ENCODE peak calls at places on chromosomes 7 and 10, in four cellular contexts. V is left ventricle myocardium inferior, M is prostate gland, Z is sigmoid colon. I is an unnamed sample.

GRCh38 chr7:132750530-132751281 is 174.4 kb upstream of the PLXNA4 start:
- DNase-seq in V (no peak), M (no peak), Z (no peak), I (no peak)

GRCh38 chr10:13351340-13351915 is 3.3 kb upstream of the SEPHS1 start:
- DNase-seq in V (no peak), M (no peak), Z (no peak), I (no peak)

GRCh38 chr7:26284995-26285632 is 6.5 kb upstream of the SNX10 start:
- DNase-seq in V (no peak), M (no peak), Z (no peak), I (no peak)

GRCh38 chr7:48250441-48250951 is 79.2 kb downstream of the ABCA13 start:
- DNase-seq in V (no peak), M (no peak), Z (no peak), I (no peak)

GRCh38 chr7:78734626-78735025 is 718.8 kb downstream of the MAGI2 start:
- DNase-seq in V (no peak), M (no peak), Z (no peak), I (no peak)

GRCh38 chr7:85186521-85187241 is at the start of gene SEMA3D:
- DNase-seq in V (peak; percentile 51), M (peak; percentile 66), Z (peak; percentile 79), I (peak; percentile 86)

GRCh38 chr7:24764972-24765744 is 7.9 kb upstream of the GSDME start:
- DNase-seq in V (no peak), M (no peak), Z (no peak), I (no peak)

GRCh38 chr7:87217983-87218653 is 1.4 kb downstream of the TMEM243 start:
- DNase-seq in V (no peak), M (no peak), Z (no peak), I (no peak)

GRCh38 chr7:80488406-80488805 is 23.5 kb downstream of the GNAT3 start:
- DNase-seq in V (no peak), M (no peak), Z (no peak), I (no peak)

GRCh38 chr7:64574481-64575159 is 11.7 kb upstream of the ZNF680 start:
- DNase-seq in V (peak; percentile 79), M (no peak), Z (no peak), I (no peak)

GRCh38 chr7:15947749-15948148 is 261.3 kb upstream of the MEOX2 start:
- DNase-seq in V (no peak), M (no peak), Z (no peak), I (no peak)

GRCh38 chr7:155297517-155298287 is at the start of gene INSIG1:
- DNase-seq in V (peak; percentile 91), M (peak; percentile 94), Z (peak; percentile 96), I (peak; percentile 91)

GRCh38 chr7:1842321-1843221 is 172.5 kb downstream of the ELFN1 start:
- DNase-seq in V (peak; percentile 10), M (no peak), Z (peak; percentile 54), I (peak; percentile 66)

GRCh38 chr7:27098493-27099223 is 2.9 kb upstream of the HOXA1 start:
- DNase-seq in V (no peak), M (no peak), Z (peak; percentile 86), I (no peak)

GRCh38 chr7:1290262-1291039 is 57.8 kb downstream of the UNCX start:
- DNase-seq in V (no peak), M (peak; percentile 28), Z (no peak), I (no peak)

GRCh38 chr7:36032362-36032818 is 120.7 kb upstream of the EEPD1 start:
- DNase-seq in V (no peak), M (peak; percentile 79), Z (no peak), I (no peak)

GRCh38 chr7:80632819-80633218 is 5.6 kb upstream of the CD36 start:
- DNase-seq in V (no peak), M (no peak), Z (no peak), I (no peak)

DNA sequence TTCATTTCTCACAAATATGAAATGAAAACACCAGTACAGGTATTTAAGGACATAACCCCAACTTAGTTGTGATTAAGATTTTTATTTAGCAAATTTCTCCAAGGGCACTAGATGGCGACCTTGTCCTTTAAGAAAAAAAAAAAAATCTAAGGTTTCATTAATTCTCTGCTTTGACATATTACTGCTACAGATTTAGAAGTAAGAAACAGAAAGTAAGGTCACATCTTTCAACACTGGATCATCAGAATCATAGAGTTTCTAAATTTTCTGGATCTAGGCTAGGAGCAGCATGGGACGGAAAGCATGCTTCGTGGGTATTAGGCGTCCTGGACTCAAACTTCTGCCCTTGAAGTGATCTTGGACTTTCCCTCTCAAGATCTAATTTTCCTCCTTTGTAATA is 85.5 kb upstream of the PRKG1 start:
- DNase-seq in V (no peak), M (no peak), Z (no peak), I (no peak)
- TF ChIP-seq CTCF in V (peak; percentile 55), M (peak; percentile 24), Z (peak; percentile 27), I (peak; percentile 15)

GRCh38 chr7:30169585-30169978 is 34.8 kb downstream of the MTURN start:
- DNase-seq in V (no peak), M (no peak), Z (no peak), I (no peak)

GRCh38 chr7:30166841-30167235 is 32.1 kb downstream of the MTURN start:
- DNase-seq in V (no peak), M (no peak), Z (no peak), I (no peak)

GRCh38 chr7:30166155-30166840 is 31.5 kb downstream of the MTURN start:
- DNase-seq in V (no peak), M (peak; percentile 77), Z (no peak), I (no peak)

GRCh38 chr7:30170460-30171197 is 35.8 kb downstream of the MTURN start:
- DNase-seq in V (no peak), M (no peak), Z (no peak), I (no peak)

DNA sequence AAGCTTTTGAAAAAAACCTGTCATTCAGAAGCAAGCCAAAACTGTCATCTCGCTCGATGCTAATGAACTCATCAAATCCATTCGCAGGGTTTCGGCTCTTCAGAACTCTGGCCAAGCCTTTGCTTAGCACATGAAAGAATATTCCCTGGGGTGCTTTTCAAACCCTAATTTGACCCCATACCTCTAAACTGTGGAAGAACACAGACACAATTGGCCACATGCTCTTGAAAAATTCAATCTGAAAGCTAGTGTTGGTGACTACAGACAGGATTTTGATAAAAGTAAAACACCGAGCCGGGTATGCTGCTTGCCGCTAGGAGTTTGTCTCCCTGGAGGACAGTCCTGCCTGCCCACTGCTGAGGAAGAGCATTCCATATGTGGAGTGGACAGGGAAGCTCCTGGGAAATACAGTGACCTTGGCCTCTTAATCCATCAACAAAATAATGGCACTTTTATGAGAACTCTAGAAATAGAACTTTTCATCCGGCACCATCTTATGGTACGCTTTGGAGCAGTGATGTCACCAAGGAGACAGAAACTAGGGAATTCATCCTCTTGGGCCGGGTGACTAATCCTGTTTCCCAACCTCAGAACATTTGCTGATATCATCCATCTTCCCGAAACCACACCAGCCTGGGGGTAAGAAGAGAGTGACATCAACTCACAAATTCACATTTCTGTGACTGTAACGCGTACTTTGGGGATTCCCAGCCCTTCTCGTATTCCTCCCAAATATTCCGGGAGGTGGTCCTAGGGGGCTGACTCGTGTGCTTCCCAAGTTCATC is 34.2 kb downstream of the MTURN start:
- DNase-seq in V (no peak), M (no peak), Z (no peak), I (no peak)
- TF ChIP-seq CTCF in V (no peak), M (no peak), Z (no peak), I (no peak)

GRCh38 chr7:135512135-135512887 is 2.4 kb upstream of the CNOT4 start:
- DNase-seq in V (no peak), M (no peak), Z (no peak), I (no peak)

GRCh38 chr7:135508853-135509588 is 881 bp downstream of the CNOT4 start:
- DNase-seq in V (no peak), M (peak; percentile 7), Z (no peak), I (no peak)

GRCh38 chr7:135510603-135511183 is 791 bp upstream of the CNOT4 start:
- DNase-seq in V (no peak), M (peak; percentile 4), Z (no peak), I (no peak)

GRCh38 chr7:135509589-135509838 is 388 bp downstream of the CNOT4 start:
- DNase-seq in V (no peak), M (no peak), Z (no peak), I (no peak)

GRCh38 chr7:135509839-135510602 is at the start of gene CNOT4:
- DNase-seq in V (peak; percentile 97), M (peak; percentile 94), Z (peak; percentile 98), I (peak; percentile 98)
- TF ChIP-seq CTCF in V (no peak), M (no peak), Z (no peak), I (no peak)

DNA sequence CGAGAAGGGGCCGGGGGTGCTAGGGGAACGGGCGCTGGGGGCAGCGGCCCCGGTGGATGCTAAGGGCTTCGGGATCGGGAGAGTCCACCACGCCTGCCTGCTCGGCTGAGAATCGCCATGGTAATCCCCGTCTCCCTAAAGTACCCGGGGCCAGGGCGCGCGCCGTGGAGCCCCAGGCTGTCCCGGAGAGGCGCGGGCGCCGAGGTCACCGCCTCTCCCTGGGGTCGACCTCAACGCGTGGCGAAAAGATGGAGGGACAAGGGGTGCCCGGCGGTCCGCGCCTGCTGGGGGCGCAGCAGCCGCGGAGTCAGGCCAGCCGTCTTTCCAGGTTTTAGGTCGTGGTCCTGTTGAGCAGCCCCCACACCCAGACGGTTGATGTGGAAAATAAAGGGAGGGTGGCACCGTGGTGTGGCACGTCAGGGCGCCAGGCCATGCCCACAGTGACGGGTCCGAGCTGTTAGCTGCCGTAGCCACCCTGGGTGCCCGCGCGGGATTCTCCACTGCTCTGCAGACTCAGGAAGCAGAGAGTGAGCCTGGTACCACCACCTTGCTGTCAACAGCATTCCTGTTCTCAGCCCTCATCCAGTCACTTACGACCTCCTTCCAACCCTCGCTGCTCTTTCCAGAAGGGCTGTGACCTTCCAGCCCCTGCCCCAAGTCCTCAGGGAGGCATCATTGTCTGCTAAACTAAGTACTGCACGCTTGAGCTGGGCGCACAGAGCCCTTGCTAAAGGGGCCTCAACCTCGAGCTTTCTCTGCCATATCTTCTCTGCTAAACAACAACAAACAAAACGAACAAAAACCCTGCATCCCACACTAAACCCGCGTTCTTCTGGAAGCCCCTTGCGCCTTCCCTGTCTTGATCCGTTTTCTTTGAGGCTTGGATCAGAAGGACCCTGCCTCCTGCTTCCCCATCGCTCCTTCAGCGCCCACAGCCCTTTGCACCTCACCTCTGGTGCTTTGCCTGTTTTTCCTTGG is 666 bp downstream of the SMKR1 start:
- DNase-seq in V (no peak), M (no peak), Z (no peak), I (no peak)
- TF ChIP-seq CTCF in V (no peak), M (no peak), Z (no peak), I (no peak)

GRCh38 chr7:131506597-131506996 is 49.8 kb downstream of the PODXL start:
- DNase-seq in V (no peak), M (no peak), Z (no peak), I (no peak)
- TF ChIP-seq CTCF in V (no peak), M (no peak), Z (no peak), I (no peak)

DNA sequence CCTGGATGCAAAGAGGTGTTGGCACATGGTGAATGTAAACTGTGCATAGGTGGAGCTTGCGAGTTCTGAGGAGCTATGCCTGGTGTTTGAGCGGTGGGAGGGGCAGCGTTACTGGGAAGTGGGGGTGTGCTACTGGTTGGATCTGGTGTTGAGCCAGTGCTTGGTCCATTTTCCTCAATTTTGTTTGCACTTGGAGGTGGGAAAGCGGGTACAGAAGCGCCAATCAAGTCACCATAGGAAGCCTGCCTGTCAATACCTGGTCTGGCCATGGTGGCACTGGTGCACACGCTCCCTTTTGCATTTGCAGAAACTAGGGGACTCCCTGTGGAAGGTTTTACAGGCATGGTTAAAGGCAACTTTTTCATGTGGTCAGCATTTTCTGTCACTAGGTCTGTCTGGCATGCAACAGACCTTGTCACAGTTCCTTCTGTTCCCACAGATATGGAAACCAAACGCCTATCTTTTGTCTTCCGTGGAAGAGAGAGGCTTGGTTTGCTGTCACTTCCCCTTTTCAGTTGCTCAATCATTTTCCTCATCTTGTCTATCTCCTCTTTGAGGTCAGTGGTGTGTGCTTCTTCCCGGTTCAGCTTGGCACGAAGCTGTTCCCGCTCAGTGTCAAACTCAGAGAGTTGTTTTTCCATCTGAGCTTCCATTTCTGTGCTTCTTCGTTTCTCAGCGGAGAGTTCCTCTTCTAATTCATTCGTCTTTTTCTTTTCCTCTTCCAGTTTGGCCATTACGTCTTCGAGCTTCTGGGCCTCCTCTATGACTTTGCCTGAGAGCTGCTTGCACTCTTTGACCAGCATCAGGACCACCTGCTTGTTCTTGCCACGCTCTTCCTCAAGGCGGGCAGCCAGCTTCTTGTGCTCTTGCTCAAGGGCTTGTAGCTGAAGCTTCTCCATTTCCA is 81.1 kb downstream of the CTTNBP2 start:
- DNase-seq in V (no peak), M (no peak), Z (no peak), I (no peak)
- TF ChIP-seq CTCF in V (no peak), M (no peak), Z (no peak), I (no peak)